ENCODE peak calls at places on chromosomes 1 and 21, in ten cellular contexts. P, M, C, Z, J, N, A, Q, I and W are unnamed samples.

GRCh38 chr1:108080448-108080847 is 115.5 kb upstream of the VAV3 start:
- DNase-seq in J (no peak), Q (peak), C (no peak), Z (no peak), A (no peak), M (peak), N (no peak), P (no peak), I (no peak), W (no peak)

GRCh38 chr1:109243221-109243620 is 6.1 kb upstream of the CELSR2 start:
- DNase-seq in Z (no peak), A (no peak), J (no peak), M (no peak), Q (no peak), C (no peak), I (no peak), N (no peak), P (no peak), W (no peak)

GRCh38 chr1:170494369-170494768 is 37.6 kb upstream of the GORAB start:
- DNase-seq in Z (no peak), M (no peak), A (peak), C (no peak), J (peak), P (no peak), I (no peak), N (peak), Q (no peak), W (peak)

GRCh38 chr1:174626031-174627020 is 178.6 kb downstream of the GPR52 start:
- DNase-seq in N (peak), P (no peak), A (peak), C (no peak), J (no peak), Q (no peak), Z (no peak), I (peak), M (no peak), W (peak)

GRCh38 chr21:16137106-16137505 is 407.3 kb downstream of the USP25 start:
- DNase-seq in M (no peak), P (no peak), N (no peak), I (no peak), J (no peak), Q (no peak), A (no peak), C (no peak), Z (no peak), W (peak)

GRCh38 chr1:211639500-211640361 is 35.7 kb downstream of the NEK2 start:
- DNase-seq in A (peak), Q (no peak), N (peak), P (no peak), J (no peak), M (peak), I (peak), C (no peak), Z (no peak), W (peak)

GRCh38 chr1:238141295-238141694 is 250.6 kb upstream of the ZP4 start:
- DNase-seq in M (no peak), A (no peak), C (no peak), N (no peak), P (no peak), Q (no peak), Z (no peak), I (no peak), J (no peak), W (no peak)

GRCh38 chr1:48767957-48768510 is 8.7 kb downstream of the BEND5 start:
- DNase-seq in P (no peak), M (no peak), A (no peak), C (no peak), Q (no peak), N (no peak), Z (no peak), J (peak), I (no peak), W (no peak)

GRCh38 chr1:100404816-100405215 is 52.5 kb downstream of the CDC14A start:
- DNase-seq in Q (no peak), C (no peak), M (no peak), A (no peak), P (no peak), Z (no peak), J (no peak), I (peak), N (peak), W (peak)

GRCh38 chr1:215198021-215198420 is 115.5 kb downstream of the KCNK2 start:
- DNase-seq in C (no peak), Q (no peak), M (no peak), Z (no peak), N (no peak), P (no peak), I (no peak), J (no peak), A (no peak), W (no peak)

GRCh38 chr1:209585672-209586071 is 2.2 kb downstream of the CAMK1G start:
- DNase-seq in Q (no peak), P (no peak), N (peak), C (peak), Z (peak), M (no peak), A (no peak), I (no peak), J (no peak), W (peak)

GRCh38 chr21:34174470-34174869 is 101.1 kb downstream of the MRPS6 start:
- DNase-seq in A (no peak), Q (no peak), Z (no peak), J (no peak), C (no peak), I (no peak), N (no peak), M (no peak), P (no peak), W (no peak)

GRCh38 chr1:7712731-7713323 is 58.3 kb upstream of the VAMP3 start:
- DNase-seq in N (no peak), Q (no peak), A (no peak), P (no peak), M (no peak), J (no peak), C (no peak), Z (no peak), I (no peak), W (no peak)

GRCh38 chr1:207316622-207317510 is 4.6 kb upstream of the CD55 start:
- DNase-seq in I (no peak), C (peak), M (no peak), N (no peak), J (peak), Z (no peak), Q (no peak), P (no peak), A (peak), W (no peak)

GRCh38 chr21:38942617-38943245 is 137.0 kb downstream of the ETS2 start:
- DNase-seq in C (no peak), I (no peak), P (no peak), Z (peak), Q (no peak), N (no peak), J (no peak), A (no peak), M (no peak), W (no peak)

GRCh38 chr1:86503477-86504129 is 34.9 kb downstream of the CLCA1 start:
- DNase-seq in I (no peak), Q (no peak), P (no peak), C (no peak), J (no peak), Z (no peak), A (no peak), N (no peak), M (no peak), W (no peak)

GRCh38 chr1:111727056-111727455 is 12.1 kb downstream of the INKA2 start:
- DNase-seq in J (no peak), I (no peak), N (no peak), Q (no peak), A (no peak), P (no peak), Z (no peak), C (no peak), M (peak), W (no peak)

GRCh38 chr1:11567244-11568065 is 86.8 kb downstream of the FBXO2 start:
- DNase-seq in A (no peak), J (no peak), M (no peak), Q (no peak), N (no peak), P (no peak), Z (no peak), C (no peak), I (no peak), W (no peak)

GRCh38 chr1:70358921-70359564 is 4.5 kb upstream of the ANKRD13C start:
- DNase-seq in N (peak), Q (no peak), Z (no peak), J (no peak), P (no peak), M (no peak), A (peak), I (no peak), C (no peak), W (no peak)